ENCODE peak calls at places on chromosomes 2 and 18, in six cellular contexts. H is HT1080, Q is brain microvascular endothelial cell, T is MG63, U is left colon, V is tibial artery. W is an unnamed sample.
A peak's percentile ranks its signal among the peaks of the same experiment; 100 is the strongest.

GRCh38 chr2:20582600-20583221 is 68.2 kb downstream of the HS1BP3 start:
- DNase-seq in T (no peak), H (no peak), V (no peak), U (no peak), Q (no peak), W (no peak)

GRCh38 chr18:44715245-44715644 is 34.6 kb downstream of the SETBP1 start:
- DNase-seq in T (peak; percentile 54), H (peak; percentile 14), V (peak; percentile 67), U (no peak), Q (no peak), W (no peak)

GRCh38 chr2:106278477-106278876 is 84.4 kb upstream of the UXS1 start:
- DNase-seq in Q (no peak), V (no peak), T (no peak), U (no peak), H (no peak), W (no peak)

GRCh38 chr2:26770986-26771586 is 7.0 kb downstream of the SLC35F6 start:
- DNase-seq in V (peak; percentile 97), Q (peak; percentile 41), U (peak; percentile 58), T (peak; percentile 89), H (no peak), W (peak; percentile 96)

GRCh38 chr2:95269036-95269680 is 5.1 kb upstream of the PROM2 start:
- DNase-seq in V (no peak), H (no peak), Q (no peak), U (no peak), T (no peak), W (no peak)

GRCh38 chr2:85758361-85759256 is 4.8 kb downstream of the ATOH8 start:
- DNase-seq in T (no peak), V (no peak), H (no peak), U (no peak), Q (no peak), W (no peak)

GRCh38 chr2:71190959-71191943 is 35.7 kb downstream of the PAIP2B start:
- DNase-seq in H (peak; percentile 11), V (no peak), U (no peak), T (peak; percentile 35), Q (peak; percentile 2), W (no peak)

GRCh38 chr2:88331239-88331638 is 121.3 kb downstream of the FOXI3 start:
- DNase-seq in U (no peak), T (no peak), V (no peak), Q (no peak), H (no peak), W (no peak)

GRCh38 chr2:74366036-74366435 is 14.1 kb downstream of the DCTN1 start:
- DNase-seq in H (no peak), U (no peak), T (no peak), Q (no peak), V (no peak), W (no peak)

GRCh38 chr18:9771261-9771976 is 63.3 kb downstream of the RAB31 start:
- DNase-seq in H (peak; percentile 37), V (peak; percentile 77), T (peak; percentile 76), U (peak; percentile 85), Q (peak; percentile 75), W (peak; percentile 37)

GRCh38 chr2:208479342-208479741 is 72.8 kb downstream of the PTH2R start:
- DNase-seq in H (no peak), U (no peak), V (no peak), Q (no peak), T (no peak), W (no peak)